ENCODE peak calls at places on chromosomes 3 and 15, in four cellular contexts. One of them, this sample, is unnamed.
A peak's percentile ranks its signal among the peaks of the same experiment; 100 is the strongest.

GRCh38 chr3:535566-536416 is 339.2 kb downstream of the CHL1 start:
- DNase-seq in H9: peak; percentile 72
- DNase-seq in activated CD4-positive, alpha-beta T cell treated with anti-CD3 and anti-CD28 coated beads for 1 hour: no peak
- DNase-seq in NCI-H1436: peak; percentile 49
- DNase-seq in this sample: no peak

GRCh38 chr3:156729460-156730179 is 55.2 kb downstream of the TIPARP start:
- DNase-seq in H9: no peak
- DNase-seq in activated CD4-positive, alpha-beta T cell treated with anti-CD3 and anti-CD28 coated beads for 1 hour: no peak
- DNase-seq in NCI-H1436: no peak
- DNase-seq in this sample: no peak

GRCh38 chr3:53230789-53231188 is 25.0 kb downstream of the TKT start:
- DNase-seq in NCI-H1436: no peak
- DNase-seq in H9: peak; percentile 19
- DNase-seq in activated CD4-positive, alpha-beta T cell treated with anti-CD3 and anti-CD28 coated beads for 1 hour: no peak
- DNase-seq in this sample: no peak

GRCh38 chr3:165195226-165195625 is 958 bp downstream of the SLITRK3 start:
- DNase-seq in H9: no peak
- DNase-seq in activated CD4-positive, alpha-beta T cell treated with anti-CD3 and anti-CD28 coated beads for 1 hour: no peak
- DNase-seq in NCI-H1436: no peak
- DNase-seq in this sample: no peak

GRCh38 chr3:70608434-70608833 is 296.0 kb upstream of the MDFIC2 start:
- DNase-seq in H9: no peak
- DNase-seq in NCI-H1436: no peak
- DNase-seq in activated CD4-positive, alpha-beta T cell treated with anti-CD3 and anti-CD28 coated beads for 1 hour: no peak
- DNase-seq in this sample: no peak

GRCh38 chr3:136463170-136463569 is 213.0 kb downstream of the PCCB start:
- DNase-seq in NCI-H1436: no peak
- DNase-seq in activated CD4-positive, alpha-beta T cell treated with anti-CD3 and anti-CD28 coated beads for 1 hour: no peak
- DNase-seq in H9: no peak
- DNase-seq in this sample: no peak

GRCh38 chr15:95324596-95325135 is 1005.8 kb upstream of the NR2F2 start:
- DNase-seq in activated CD4-positive, alpha-beta T cell treated with anti-CD3 and anti-CD28 coated beads for 1 hour: no peak
- DNase-seq in H9: no peak
- DNase-seq in NCI-H1436: no peak
- DNase-seq in this sample: no peak

GRCh38 chr3:120039642-120040610 is 54.3 kb downstream of the GSK3B start:
- DNase-seq in NCI-H1436: no peak
- DNase-seq in H9: peak; percentile 72
- DNase-seq in activated CD4-positive, alpha-beta T cell treated with anti-CD3 and anti-CD28 coated beads for 1 hour: no peak
- DNase-seq in this sample: no peak

GRCh38 chr3:133944641-133945441 is 49.2 kb upstream of the RAB6B start:
- DNase-seq in H9: no peak
- DNase-seq in NCI-H1436: no peak
- DNase-seq in activated CD4-positive, alpha-beta T cell treated with anti-CD3 and anti-CD28 coated beads for 1 hour: no peak
- DNase-seq in this sample: no peak

GRCh38 chr3:94303897-94304296 is 241.0 kb downstream of the NSUN3 start:
- DNase-seq in activated CD4-positive, alpha-beta T cell treated with anti-CD3 and anti-CD28 coated beads for 1 hour: no peak
- DNase-seq in NCI-H1436: no peak
- DNase-seq in H9: no peak
- DNase-seq in this sample: no peak

GRCh38 chr3:68239542-68239941 is 585.1 kb upstream of the SUCLG2 start:
- DNase-seq in H9: no peak
- DNase-seq in NCI-H1436: peak; percentile 64
- DNase-seq in activated CD4-positive, alpha-beta T cell treated with anti-CD3 and anti-CD28 coated beads for 1 hour: no peak
- DNase-seq in this sample: no peak

GRCh38 chr15:85545185-85545584 is 164.8 kb downstream of the AKAP13 start:
- DNase-seq in NCI-H1436: no peak
- DNase-seq in activated CD4-positive, alpha-beta T cell treated with anti-CD3 and anti-CD28 coated beads for 1 hour: no peak
- DNase-seq in H9: no peak
- DNase-seq in this sample: no peak

GRCh38 chr15:62875626-62876021 is 166.9 kb upstream of the TPM1 start:
- DNase-seq in activated CD4-positive, alpha-beta T cell treated with anti-CD3 and anti-CD28 coated beads for 1 hour: no peak
- DNase-seq in NCI-H1436: no peak
- DNase-seq in H9: no peak
- DNase-seq in this sample: no peak

This sample was measured in activated B cell treated with CpG ODN at 0.5 μM for 24 hours.